ENCODE peak calls at places on chromosomes 1 and 21, in nine cellular contexts. Q, K, L, T, C, H, M, V and F are unnamed samples.

GRCh38 chr21:46127239-46128105 is 27.9 kb downstream of the FTCD start:
- DNase-seq in Q (no peak), K (no peak), L (no peak), T (no peak), C (no peak), H (no peak), M (peak), V (no peak), F (no peak)

GRCh38 chr1:159843459-159843858 is 16.8 kb downstream of the SLAMF8 start:
- DNase-seq in Q (no peak), K (no peak), L (no peak), T (no peak), C (no peak), H (no peak), M (no peak), V (no peak), F (no peak)

GRCh38 chr1:56856186-56856585 is 1.6 kb downstream of the C8A start:
- DNase-seq in Q (no peak), K (no peak), L (no peak), T (no peak), C (no peak), H (no peak), M (no peak), V (no peak), F (no peak)

GRCh38 chr1:5369223-5369622 is 623.0 kb downstream of the NPHP4 start:
- DNase-seq in Q (no peak), K (no peak), L (no peak), T (no peak), C (no peak), H (no peak), M (no peak), V (no peak), F (no peak)

GRCh38 chr1:212284332-212284743 is 872 bp upstream of the PPP2R5A start:
- DNase-seq in Q (no peak), K (no peak), L (peak), T (no peak), C (no peak), H (no peak), M (no peak), V (no peak), F (peak)

GRCh38 chr1:234701737-234702341 is 91.9 kb upstream of the IRF2BP2 start:
- DNase-seq in Q (no peak), K (no peak), L (no peak), T (no peak), C (no peak), H (no peak), M (no peak), V (no peak), F (no peak)

GRCh38 chr1:181296180-181296579 is 187.1 kb upstream of the CACNA1E start:
- DNase-seq in Q (no peak), K (no peak), L (no peak), T (no peak), C (no peak), H (no peak), M (no peak), V (no peak), F (no peak)

GRCh38 chr21:41373253-41373652 is 11.4 kb downstream of the MX2 start:
- DNase-seq in Q (no peak), K (no peak), L (no peak), T (no peak), C (no peak), H (no peak), M (no peak), V (no peak), F (no peak)

GRCh38 chr1:21703318-21703963 is 34.3 kb upstream of the RAP1GAP start:
- DNase-seq in Q (peak), K (no peak), L (peak), T (no peak), C (no peak), H (peak), M (no peak), V (peak), F (no peak)

GRCh38 chr1:109253803-109254620 is 4.7 kb downstream of the CELSR2 start:
- DNase-seq in Q (no peak), K (no peak), L (peak), T (no peak), C (no peak), H (no peak), M (no peak), V (no peak), F (no peak)

GRCh38 chr21:43919283-43919682 is 54.3 kb downstream of the AGPAT3 start:
- DNase-seq in Q (no peak), K (no peak), L (no peak), T (no peak), C (no peak), H (no peak), M (no peak), V (no peak), F (no peak)

GRCh38 chr1:178496410-178497135 is at the start of gene CLEC20A:
- DNase-seq in Q (no peak), K (no peak), L (no peak), T (no peak), C (no peak), H (no peak), M (no peak), V (no peak), F (no peak)

GRCh38 chr1:67840449-67840848 is 7.2 kb upstream of the GNG12 start:
- DNase-seq in Q (peak), K (no peak), L (peak), T (no peak), C (no peak), H (no peak), M (no peak), V (peak), F (no peak)

GRCh38 chr1:235838021-235838420 is 28.7 kb downstream of the LYST start:
- DNase-seq in Q (no peak), K (no peak), L (no peak), T (no peak), C (no peak), H (no peak), M (no peak), V (no peak), F (no peak)

GRCh38 chr1:8679411-8679800 is 138.0 kb downstream of the RERE start:
- DNase-seq in Q (no peak), K (no peak), L (peak), T (no peak), C (no peak), H (no peak), M (no peak), V (no peak), F (no peak)

GRCh38 chr1:156151093-156151688 is 2.2 kb upstream of the SEMA4A start:
- DNase-seq in Q (no peak), K (peak), L (peak), T (no peak), C (no peak), H (no peak), M (no peak), V (no peak), F (no peak)

GRCh38 chr1:174206148-174206826 is 47.0 kb downstream of the RABGAP1L start:
- DNase-seq in Q (no peak), K (no peak), L (no peak), T (no peak), C (no peak), H (no peak), M (no peak), V (no peak), F (no peak)

GRCh38 chr1:189021577-189021976 is 1456.1 kb downstream of the BRINP3 start:
- DNase-seq in Q (no peak), K (no peak), L (no peak), T (no peak), C (no peak), H (no peak), M (no peak), V (no peak), F (no peak)

GRCh38 chr1:207020709-207021107 is 11.8 kb downstream of the C1orf116 start:
- DNase-seq in Q (no peak), K (peak), L (no peak), T (no peak), C (no peak), H (no peak), M (no peak), V (no peak), F (no peak)

GRCh38 chr1:166136699-166137401 is 30.0 kb downstream of the FAM78B start:
- DNase-seq in Q (no peak), K (no peak), L (peak), T (no peak), C (no peak), H (no peak), M (no peak), V (no peak), F (no peak)

GRCh38 chr21:14900611-14901010 is 164.2 kb downstream of the NRIP1 start:
- DNase-seq in Q (no peak), K (no peak), L (peak), T (no peak), C (no peak), H (no peak), M (no peak), V (no peak), F (no peak)

GRCh38 chr21:36788116-36788515 is 89.2 kb downstream of the SIM2 start:
- DNase-seq in Q (no peak), K (no peak), L (no peak), T (no peak), C (no peak), H (no peak), M (no peak), V (no peak), F (no peak)

GRCh38 chr21:41147096-41147978 is 20.6 kb upstream of the BACE2 start:
- DNase-seq in Q (no peak), K (no peak), L (no peak), T (peak), C (no peak), H (no peak), M (no peak), V (no peak), F (peak)

GRCh38 chr1:207997486-207998268 is 86.8 kb upstream of the CD34 start:
- DNase-seq in Q (peak), K (peak), L (peak), T (peak), C (peak), H (peak), M (peak), V (no peak), F (peak)

GRCh38 chr1:202088216-202088615 is 34.5 kb upstream of the GPR37L1 start:
- DNase-seq in Q (no peak), K (no peak), L (no peak), T (no peak), C (no peak), H (peak), M (no peak), V (no peak), F (no peak)

GRCh38 chr1:162672678-162673259 is 40.5 kb downstream of the DDR2 start:
- DNase-seq in Q (no peak), K (no peak), L (no peak), T (no peak), C (no peak), H (no peak), M (no peak), V (no peak), F (no peak)

GRCh38 chr1:46166521-46167462 is 8.1 kb upstream of the TSPAN1 start:
- DNase-seq in Q (no peak), K (peak), L (no peak), T (no peak), C (peak), H (no peak), M (peak), V (no peak), F (no peak)

GRCh38 chr1:97599447-97599846 is 321.4 kb downstream of the DPYD start:
- DNase-seq in Q (no peak), K (no peak), L (no peak), T (no peak), C (no peak), H (no peak), M (no peak), V (no peak), F (no peak)